ENCODE peak calls at places on chromosomes 5 and 9, in five cellular contexts. I, N, C, A and D are unnamed samples.

GRCh38 chr5:162217037-162217436 is 149.5 kb downstream of the GABRG2 start:
- DNase-seq in I (no peak), N (no peak), C (no peak), A (peak; percentile 19), D (no peak)

GRCh38 chr9:122053546-122053945 is 39.6 kb downstream of the TTLL11 start:
- DNase-seq in I (no peak), N (no peak), C (no peak), A (peak; percentile 8), D (no peak)

GRCh38 chr9:90803860-90804593 is 2.4 kb downstream of the SYK start:
- DNase-seq in I (no peak), N (no peak), C (no peak), A (no peak), D (no peak)

GRCh38 chr9:21682981-21683380 is 119.5 kb upstream of the MTAP start:
- DNase-seq in I (no peak), N (no peak), C (no peak), A (no peak), D (no peak)

GRCh38 chr5:63573402-63573801 is 388.8 kb downstream of the HTR1A start:
- DNase-seq in I (no peak), N (no peak), C (no peak), A (no peak), D (no peak)

GRCh38 chr5:162190-162564 is 29.1 kb upstream of the LRRC14B start:
- DNase-seq in I (no peak), N (no peak), C (no peak), A (no peak), D (no peak)

GRCh38 chr9:89226076-89226475 is 47.5 kb upstream of the SHC3 start:
- DNase-seq in I (no peak), N (peak; percentile 72), C (peak; percentile 72), A (peak; percentile 60), D (no peak)

GRCh38 chr5:181186902-181187499 is 18.0 kb downstream of the TRIM7 start:
- DNase-seq in I (no peak), N (no peak), C (no peak), A (no peak), D (peak; percentile 64)

GRCh38 chr5:107372723-107373487 is 297.8 kb downstream of the EFNA5 start:
- DNase-seq in I (no peak), N (no peak), C (no peak), A (no peak), D (no peak)

GRCh38 chr9:97990259-97990658 is 7.1 kb downstream of the ANP32B start:
- DNase-seq in I (no peak), N (peak; percentile 27), C (no peak), A (no peak), D (no peak)

GRCh38 chr9:115591584-115591984 is 473.6 kb upstream of the TNC start:
- DNase-seq in I (peak; percentile 75), N (peak; percentile 57), C (peak; percentile 48), A (no peak), D (no peak)

GRCh38 chr9:84271004-84271886 is 69.3 kb downstream of the SLC28A3 start:
- DNase-seq in I (peak; percentile 36), N (peak; percentile 56), C (peak; percentile 63), A (no peak), D (peak; percentile 92)

GRCh38 chr9:33614001-33614687 is 90.1 kb downstream of the ANKRD18B start:
- DNase-seq in I (no peak), N (no peak), C (no peak), A (peak; percentile 81), D (no peak)

GRCh38 chr9:135941288-135941995 is 19.7 kb downstream of the UBAC1 start:
- DNase-seq in I (no peak), N (no peak), C (no peak), A (no peak), D (no peak)

GRCh38 chr5:173771743-173772406 is 116.3 kb upstream of the CPEB4 start:
- DNase-seq in I (no peak), N (no peak), C (no peak), A (no peak), D (no peak)

GRCh38 chr5:128284236-128284635 is 200.7 kb downstream of the SLC12A2 start:
- DNase-seq in I (no peak), N (no peak), C (no peak), A (no peak), D (no peak)

GRCh38 chr9:631596-631995 is 209.9 kb upstream of the DMRT1 start:
- DNase-seq in I (no peak), N (no peak), C (no peak), A (no peak), D (no peak)

GRCh38 chr5:35853652-35854051 is 3.0 kb upstream of the IL7R start:
- DNase-seq in I (no peak), N (no peak), C (no peak), A (no peak), D (no peak)

GRCh38 chr5:2136728-2137333 is 254.1 kb upstream of the IRX4 start:
- DNase-seq in I (no peak), N (no peak), C (no peak), A (no peak), D (peak; percentile 45)

GRCh38 chr5:133611357-133612020 is 852 bp downstream of the FSTL4 start:
- DNase-seq in I (no peak), N (peak; percentile 73), C (peak; percentile 81), A (peak; percentile 66), D (no peak)

GRCh38 chr5:150129813-150130492 is 25.7 kb downstream of the PDGFRB start:
- DNase-seq in I (peak; percentile 78), N (peak; percentile 92), C (peak; percentile 87), A (peak; percentile 95), D (no peak)

DNA sequence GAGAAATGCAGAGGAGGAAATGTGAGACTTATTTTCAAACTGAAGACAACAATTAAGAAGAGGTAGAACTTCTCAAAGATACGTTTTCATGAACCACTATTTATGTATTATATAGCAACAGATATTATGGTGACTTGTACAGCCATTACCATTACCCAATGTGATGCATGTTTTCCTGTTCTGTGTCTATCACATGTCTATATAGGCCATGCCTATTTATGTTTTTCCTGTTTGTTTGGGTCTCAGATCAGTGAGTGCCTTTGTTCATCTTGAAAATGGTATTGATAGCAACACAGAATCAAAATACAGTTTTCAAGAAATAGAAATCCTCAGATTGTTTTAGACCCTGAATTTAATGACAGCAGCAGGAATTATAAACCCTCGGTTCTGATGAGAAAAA is 44.0 kb downstream of the DAPK1 start:
- DNase-seq in I (no peak), N (no peak), C (no peak), A (no peak), D (no peak)
- TF ChIP-seq POLR2AphosphoS5 in I (no peak), N (no peak), C (no peak), A (no peak), D (no peak)

DNA sequence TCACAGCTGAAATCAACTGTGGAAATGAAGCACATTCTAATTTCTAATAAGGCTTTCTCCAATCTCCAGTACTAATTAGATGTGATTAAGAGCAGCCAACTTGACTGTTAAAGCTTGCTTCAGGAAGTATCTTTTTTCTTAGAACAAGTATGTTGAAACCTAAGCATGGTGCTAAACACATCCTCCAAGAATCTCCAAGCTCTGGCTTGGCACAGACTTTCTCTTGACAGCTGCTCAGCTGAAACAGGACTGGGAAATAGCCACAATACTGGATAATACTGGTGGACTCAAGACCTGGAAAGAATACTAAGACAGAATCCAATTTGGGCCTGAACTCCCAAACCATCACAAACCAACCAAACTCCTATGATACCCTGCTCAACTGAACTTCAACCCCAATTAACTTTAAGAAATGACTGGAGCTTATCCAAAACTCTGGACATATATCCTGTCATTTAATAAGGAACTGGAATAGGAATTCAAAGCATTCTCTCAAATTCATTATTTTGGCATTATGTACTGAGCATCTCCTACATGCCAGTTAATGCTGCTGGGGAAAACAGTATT is 16.2 kb downstream of the PRKAA1 start:
- DNase-seq in I (no peak), N (no peak), C (no peak), A (no peak), D (no peak)
- TF ChIP-seq POLR2AphosphoS5 in I (peak; percentile 15), N (no peak), C (no peak), A (peak; percentile 10), D (no peak)

DNA sequence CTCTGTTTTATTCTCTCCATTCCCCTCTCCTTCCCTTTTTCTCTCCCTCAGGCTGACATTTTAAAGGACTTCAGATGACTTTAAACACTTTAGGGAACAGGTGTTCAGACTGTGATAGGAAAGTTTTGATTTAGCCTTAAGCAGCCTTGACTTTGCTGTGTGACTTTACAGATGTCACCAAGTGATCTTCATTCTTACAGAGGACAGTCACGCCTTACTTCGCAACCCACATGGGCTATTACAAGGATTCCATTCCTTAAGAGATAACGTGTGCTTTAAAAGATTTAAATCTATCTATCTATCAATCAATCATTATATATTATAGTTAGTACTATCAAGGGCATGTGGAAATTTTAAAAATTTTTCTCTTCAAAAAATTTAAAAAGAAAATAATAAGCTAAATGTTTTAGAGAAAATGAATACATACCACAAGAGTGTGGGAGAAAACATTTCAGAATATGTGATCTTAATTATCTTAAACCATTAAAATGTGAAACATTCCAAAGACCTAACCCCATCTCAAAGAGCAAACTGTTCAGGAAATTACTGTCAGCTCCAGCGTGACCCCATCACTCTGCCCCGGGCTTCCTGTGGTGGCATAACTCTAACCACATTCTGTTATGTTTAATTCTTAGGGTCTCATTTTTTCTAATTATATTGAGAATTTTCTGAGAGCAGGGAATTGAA is 530.5 kb downstream of the SEMA5A start:
- DNase-seq in I (no peak), N (no peak), C (no peak), A (no peak), D (no peak)
- TF ChIP-seq POLR2AphosphoS5 in I (no peak), N (no peak), C (no peak), A (no peak), D (no peak)

GRCh38 chr5:14806452-14806851 is 65.1 kb downstream of the ANKH start:
- DNase-seq in I (no peak), N (no peak), C (no peak), A (no peak), D (no peak)
- TF ChIP-seq POLR2AphosphoS5 in I (no peak), N (no peak), C (no peak), A (peak; percentile 55), D (peak; percentile 15)

GRCh38 chr5:91018185-91018584 is 364.9 kb downstream of the ARRDC3 start:
- DNase-seq in I (no peak), N (no peak), C (no peak), A (no peak), D (no peak)

GRCh38 chr5:91016954-91017690 is 366.0 kb downstream of the ARRDC3 start:
- DNase-seq in I (no peak), N (no peak), C (no peak), A (no peak), D (no peak)

GRCh38 chr5:91022518-91022917 is 360.6 kb downstream of the ARRDC3 start:
- DNase-seq in I (no peak), N (no peak), C (no peak), A (no peak), D (no peak)

GRCh38 chr5:91018712-91019371 is 364.3 kb downstream of the ARRDC3 start:
- DNase-seq in I (no peak), N (no peak), C (no peak), A (no peak), D (no peak)

DNA sequence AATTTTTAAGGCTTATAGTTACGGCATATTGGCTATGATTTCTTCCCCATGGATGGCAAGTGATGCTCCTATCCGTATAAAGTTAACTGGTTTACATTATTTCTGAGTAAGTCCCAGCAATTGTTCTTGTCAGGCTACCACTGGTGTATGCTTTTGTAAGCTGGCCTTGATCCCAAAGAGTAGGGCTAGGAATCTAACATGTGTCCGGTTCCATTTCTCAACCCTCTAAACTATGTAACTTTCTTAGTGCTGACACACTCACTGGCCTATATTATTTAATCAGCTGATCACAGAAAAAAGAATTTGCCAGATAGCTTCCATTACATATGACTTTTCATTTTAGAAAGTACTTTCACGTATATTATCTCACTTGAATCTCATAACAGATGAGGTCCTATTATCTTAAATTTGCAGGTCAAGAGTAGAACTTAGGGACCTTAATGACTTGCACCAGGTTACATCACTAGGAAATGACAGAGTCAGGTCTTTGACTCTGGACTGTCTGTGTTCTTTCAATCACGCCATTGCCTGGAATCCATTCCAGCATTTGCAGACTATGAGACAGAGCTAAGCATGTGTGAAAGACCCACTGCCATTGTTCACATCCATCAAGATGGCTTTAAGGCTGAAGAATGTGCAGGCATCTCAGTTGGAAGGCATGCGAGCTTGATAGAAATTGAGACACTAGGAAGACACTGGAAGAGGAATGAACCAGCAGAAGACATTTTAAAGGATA is 362.9 kb downstream of the ARRDC3 start:
- DNase-seq in I (no peak), N (no peak), C (no peak), A (no peak), D (no peak)
- TF ChIP-seq POLR2AphosphoS5 in I (no peak), N (no peak), C (no peak), A (no peak), D (no peak)